ENCODE peak calls at places on chromosomes 4 and X, in five cellular contexts. X is glutamatergic neuron; N is stomach; E is CD4-positive, alpha-beta T cell; P is stimulated activated CD4-positive, alpha-beta T cell treated with anti-CD3 and anti-CD28 coated beads, Interleukin-15, amount 100 ng/mL, for 24 hours. T is an unnamed sample.

GRCh38 chrX:130393451-130394074 is 8.1 kb upstream of the GPR119 start:
- DNase-seq in X (peak), E (no peak), N (peak), P (no peak), T (peak)

GRCh38 chrX:154396948-154397887 is 959 bp upstream of the RPL10 start:
- DNase-seq in E (peak), N (peak), P (peak), X (peak), T (peak)

GRCh38 chr4:84952004-84952403 is 14.5 kb downstream of the WDFY3 start:
- DNase-seq in X (no peak), N (no peak), E (no peak), P (no peak), T (no peak)

GRCh38 chr4:107252621-107253020 is 216.5 kb upstream of the DKK2 start:
- DNase-seq in P (no peak), X (no peak), E (no peak), N (no peak), T (no peak)

GRCh38 chr4:187656953-187657352 is 338.6 kb upstream of the ZFP42 start:
- DNase-seq in N (no peak), X (no peak), P (no peak), E (no peak), T (no peak)

GRCh38 chr4:2378408-2378807 is 40.0 kb downstream of the ZFYVE28 start:
- DNase-seq in X (no peak), E (no peak), P (no peak), N (no peak), T (no peak)

GRCh38 chr4:47533689-47534347 is 48.7 kb downstream of the ATP10D start:
- DNase-seq in P (peak), X (no peak), E (no peak), N (no peak), T (no peak)

GRCh38 chr4:8410641-8411271 is 29.8 kb downstream of the ACOX3 start:
- DNase-seq in P (peak), E (no peak), X (peak), N (peak), T (peak)

GRCh38 chr4:138494931-138495330 is 252.8 kb upstream of the SLC7A11 start:
- DNase-seq in N (no peak), E (no peak), X (no peak), P (no peak), T (peak)

GRCh38 chr4:187491421-187491820 is 504.1 kb upstream of the ZFP42 start:
- DNase-seq in P (no peak), E (no peak), N (no peak), X (no peak), T (no peak)

GRCh38 chr4:1810765-1811164 is 17.7 kb downstream of the FGFR3 start:
- DNase-seq in X (no peak), E (no peak), P (no peak), N (no peak), T (no peak)

GRCh38 chr4:131348258-131348657 is 1800.8 kb upstream of the PCDH10 start:
- DNase-seq in E (no peak), X (no peak), P (no peak), N (no peak), T (no peak)

GRCh38 chrX:17415242-17415815 is 40.3 kb downstream of the NHS start:
- DNase-seq in P (no peak), E (no peak), X (no peak), N (no peak), T (no peak)

GRCh38 chrX:16892504-16893362 is 22.6 kb upstream of the RBBP7 start:
- DNase-seq in P (peak), E (peak), N (peak), X (peak), T (peak)

GRCh38 chrX:46630141-46630540 is 56.6 kb downstream of the CHST7 start:
- DNase-seq in E (no peak), P (no peak), X (no peak), N (no peak), T (no peak)

GRCh38 chr4:88169298-88169697 is 10.9 kb upstream of the ABCG2 start:
- DNase-seq in X (no peak), E (no peak), N (no peak), P (no peak), T (no peak)

GRCh38 chr4:167109859-167110258 is 124.4 kb downstream of the SPOCK3 start:
- DNase-seq in X (no peak), N (no peak), P (no peak), E (no peak), T (peak)

GRCh38 chr4:40254961-40255721 is 58.3 kb downstream of the RHOH start:
- DNase-seq in X (no peak), P (peak), N (no peak), E (no peak), T (no peak)

GRCh38 chr4:26992657-26993361 is 132.2 kb downstream of the STIM2 start:
- DNase-seq in X (no peak), N (no peak), E (no peak), P (peak), T (peak)

GRCh38 chr4:24795666-24796381 is 451 bp downstream of the SOD3 start:
- DNase-seq in N (no peak), X (no peak), P (no peak), E (no peak), T (no peak)

GRCh38 chr4:142567199-142567598 is 278.9 kb downstream of the INPP4B start:
- DNase-seq in P (peak), E (peak), X (no peak), N (no peak), T (peak)